ENCODE peak calls at places on chromosome 15, in six cellular contexts. X is A549, S is HEK293T, W is IMR-90, R is GM12878, M is K562. A is an unnamed sample.

GRCh38 chr15:40722934-40723333 is 28.0 kb downstream of the RAD51 start:
- DNase-seq in X (no peak), S (no peak), R (no peak), W (peak), M (no peak), A (no peak)

GRCh38 chr15:91853501-91853967 is at the start of gene SLCO3A1:
- DNase-seq in R (no peak), W (peak), X (peak), M (peak), S (peak), A (no peak)

GRCh38 chr15:98731712-98732450 is 83.5 kb downstream of the IGF1R start:
- DNase-seq in W (no peak), M (no peak), S (no peak), R (no peak), X (no peak), A (no peak)

GRCh38 chr15:89690276-89691218 is at the start of the genes PEX11A and WDR93:
- DNase-seq in M (no peak), R (peak), S (peak), X (peak), W (peak), A (peak)

GRCh38 chr15:44207643-44208042 is 12.6 kb upstream of the FRMD5 start:
- DNase-seq in W (peak), M (no peak), X (no peak), S (no peak), R (no peak), A (no peak)

GRCh38 chr15:61195116-61196002 is 33.7 kb downstream of the RORA start:
- DNase-seq in M (peak), R (peak), S (peak), X (peak), W (peak), A (peak)

GRCh38 chr15:98727115-98728040 is 79.0 kb downstream of the IGF1R start:
- DNase-seq in M (no peak), X (peak), R (no peak), S (peak), W (peak), A (peak)

GRCh38 chr15:72179950-72180581 is 17.5 kb downstream of the GRAMD2A start:
- DNase-seq in M (no peak), S (no peak), X (peak), W (no peak), R (no peak), A (peak)

GRCh38 chr15:65583701-65584100 is 27.2 kb downstream of the INTS14 start:
- DNase-seq in W (peak), S (no peak), R (peak), M (no peak), X (no peak), A (peak)

GRCh38 chr15:45023659-45024320 is 795 bp downstream of the SORD start:
- DNase-seq in M (no peak), R (no peak), W (peak), X (peak), S (no peak), A (no peak)

GRCh38 chr15:89551502-89551901 is 23.8 kb upstream of the TICRR start:
- DNase-seq in S (no peak), W (no peak), R (peak), X (no peak), M (no peak), A (no peak)

GRCh38 chr15:52349062-52349700 is 53.6 kb upstream of the MYO5C start:
- DNase-seq in X (peak), R (no peak), S (no peak), M (no peak), W (peak), A (no peak)

GRCh38 chr15:91706366-91707032 is 147.0 kb upstream of the SLCO3A1 start:
- DNase-seq in S (peak), W (peak), R (peak), M (peak), X (peak), A (peak)

GRCh38 chr15:77821188-77821958 is 188.7 kb upstream of the LINGO1 start:
- DNase-seq in S (peak), R (no peak), M (peak), X (peak), W (peak), A (peak)

GRCh38 chr15:53586815-53587214 is 172.6 kb downstream of the WDR72 start:
- DNase-seq in W (no peak), S (peak), X (peak), R (no peak), M (peak), A (peak)

GRCh38 chr15:74375303-74375693 is 7.9 kb upstream of the CYP11A1 start:
- DNase-seq in X (peak), R (no peak), S (peak), W (peak), M (peak), A (peak)

GRCh38 chr15:69666441-69666882 is 213.8 kb downstream of the RPLP1 start:
- DNase-seq in X (no peak), M (no peak), R (no peak), S (no peak), W (peak), A (no peak)

GRCh38 chr15:99764521-99764920 is 31.3 kb upstream of the LYSMD4 start:
- DNase-seq in W (no peak), X (no peak), M (no peak), R (no peak), S (no peak), A (peak)

GRCh38 chr15:78103406-78104118 is 11.2 kb downstream of the SH2D7 start:
- DNase-seq in M (no peak), R (peak), W (no peak), S (no peak), X (no peak), A (no peak)

GRCh38 chr15:67100808-67101581 is 35.6 kb downstream of the SMAD3 start:
- DNase-seq in S (no peak), M (no peak), X (no peak), W (no peak), R (peak), A (no peak)

GRCh38 chr15:101618056-101618455 is 34.1 kb downstream of the TM2D3 start:
- DNase-seq in X (no peak), S (peak), R (no peak), W (no peak), M (no peak), A (no peak)

GRCh38 chr15:101618861-101619614 is 33.1 kb downstream of the TM2D3 start:
- DNase-seq in M (no peak), R (no peak), X (no peak), S (peak), W (no peak), A (no peak)

GRCh38 chr15:101619615-101619865 is 32.6 kb downstream of the TM2D3 start:
- DNase-seq in S (no peak), W (no peak), M (no peak), R (no peak), X (no peak), A (no peak)

GRCh38 chr15:101621961-101622360 is 30.2 kb downstream of the TM2D3 start:
- DNase-seq in M (no peak), X (no peak), W (no peak), R (no peak), S (no peak), A (no peak)

DNA sequence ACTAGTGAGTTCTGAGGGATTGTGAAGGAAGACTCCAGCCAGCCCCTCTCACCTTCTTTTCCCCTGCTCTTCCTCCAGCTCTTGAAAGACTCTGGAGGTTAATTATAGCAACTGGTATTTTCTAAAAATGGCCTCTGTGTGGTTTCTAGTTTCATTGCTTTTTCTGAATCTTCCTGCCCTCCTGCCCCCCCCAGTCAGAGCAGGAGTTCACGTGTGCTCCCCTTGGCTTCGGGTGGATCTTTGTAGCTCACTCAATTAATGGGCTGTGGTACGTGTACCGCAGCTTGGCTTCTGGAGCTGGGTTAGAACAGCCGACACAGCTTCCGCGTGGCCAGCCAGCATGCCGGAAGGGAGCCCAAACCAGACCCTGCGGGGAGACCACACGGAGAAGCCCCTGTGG is 31.5 kb downstream of the TM2D3 start:
- DNase-seq in R (peak), W (no peak), X (no peak), M (no peak), S (peak), A (no peak)
- TF ChIP-seq BHLHE40 in R (no peak), W (no peak), X (no peak), M (no peak), S (no peak), A (no peak)

GRCh38 chr15:22930782-22931484 is 49.2 kb downstream of the CYFIP1 start:
- DNase-seq in R (no peak), X (no peak), W (peak), S (no peak), M (no peak), A (no peak)

GRCh38 chr15:22933641-22934061 is 46.5 kb downstream of the CYFIP1 start:
- DNase-seq in S (no peak), R (no peak), X (no peak), M (no peak), W (peak), A (no peak)

GRCh38 chr15:22936577-22937472 is 43.3 kb downstream of the CYFIP1 start:
- DNase-seq in M (no peak), R (peak), X (no peak), W (no peak), S (no peak), A (no peak)

GRCh38 chr15:22927761-22928160 is 52.4 kb downstream of the CYFIP1 start:
- DNase-seq in S (no peak), X (no peak), W (no peak), R (no peak), M (no peak), A (no peak)

DNA sequence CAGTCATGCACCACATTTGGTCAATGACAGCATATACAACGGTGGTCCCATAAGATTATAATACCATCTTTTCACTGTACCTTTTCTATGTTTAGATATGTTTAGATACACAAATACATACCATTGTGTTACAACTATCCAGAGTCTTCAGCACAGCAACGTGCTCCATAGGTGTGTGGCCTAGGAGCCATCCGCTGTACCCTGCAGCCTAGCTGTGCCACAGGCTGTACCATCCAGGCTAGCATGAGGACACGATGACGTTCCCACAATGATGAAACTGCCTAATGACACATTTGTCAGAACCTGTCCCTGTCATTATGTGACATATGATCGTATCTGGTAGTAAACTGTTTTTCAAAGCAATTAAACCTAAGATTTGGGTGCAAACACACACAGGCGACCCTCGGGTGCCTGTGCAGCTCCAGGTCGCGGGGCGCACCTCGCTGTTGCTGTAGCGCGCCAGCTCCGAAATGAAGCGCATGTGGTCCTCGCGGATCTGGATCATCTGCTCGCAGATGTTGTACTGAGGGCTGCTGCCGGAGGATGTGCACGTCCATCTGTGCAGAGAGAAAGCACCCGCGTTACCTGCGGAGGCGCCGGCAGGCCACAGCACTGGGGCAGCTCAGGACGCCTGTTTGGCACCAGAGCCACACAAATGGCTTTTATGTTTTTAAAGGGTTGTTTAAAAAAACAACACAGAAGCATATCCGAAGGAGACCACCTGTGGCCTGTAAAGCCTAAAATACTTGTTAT is 48.2 kb downstream of the CYFIP1 start:
- DNase-seq in X (no peak), R (no peak), W (no peak), M (no peak), S (no peak), A (no peak)
- TF ChIP-seq BHLHE40 in X (no peak), R (no peak), W (no peak), M (no peak), S (no peak), A (no peak)

GRCh38 chr15:36263666-36264065 is 315.8 kb upstream of the CDIN1 start:
- DNase-seq in R (no peak), S (no peak), M (no peak), X (no peak), W (no peak), A (no peak)
- TF ChIP-seq BHLHE40 in R (no peak), S (no peak), M (no peak), X (no peak), W (no peak), A (no peak)

DNA sequence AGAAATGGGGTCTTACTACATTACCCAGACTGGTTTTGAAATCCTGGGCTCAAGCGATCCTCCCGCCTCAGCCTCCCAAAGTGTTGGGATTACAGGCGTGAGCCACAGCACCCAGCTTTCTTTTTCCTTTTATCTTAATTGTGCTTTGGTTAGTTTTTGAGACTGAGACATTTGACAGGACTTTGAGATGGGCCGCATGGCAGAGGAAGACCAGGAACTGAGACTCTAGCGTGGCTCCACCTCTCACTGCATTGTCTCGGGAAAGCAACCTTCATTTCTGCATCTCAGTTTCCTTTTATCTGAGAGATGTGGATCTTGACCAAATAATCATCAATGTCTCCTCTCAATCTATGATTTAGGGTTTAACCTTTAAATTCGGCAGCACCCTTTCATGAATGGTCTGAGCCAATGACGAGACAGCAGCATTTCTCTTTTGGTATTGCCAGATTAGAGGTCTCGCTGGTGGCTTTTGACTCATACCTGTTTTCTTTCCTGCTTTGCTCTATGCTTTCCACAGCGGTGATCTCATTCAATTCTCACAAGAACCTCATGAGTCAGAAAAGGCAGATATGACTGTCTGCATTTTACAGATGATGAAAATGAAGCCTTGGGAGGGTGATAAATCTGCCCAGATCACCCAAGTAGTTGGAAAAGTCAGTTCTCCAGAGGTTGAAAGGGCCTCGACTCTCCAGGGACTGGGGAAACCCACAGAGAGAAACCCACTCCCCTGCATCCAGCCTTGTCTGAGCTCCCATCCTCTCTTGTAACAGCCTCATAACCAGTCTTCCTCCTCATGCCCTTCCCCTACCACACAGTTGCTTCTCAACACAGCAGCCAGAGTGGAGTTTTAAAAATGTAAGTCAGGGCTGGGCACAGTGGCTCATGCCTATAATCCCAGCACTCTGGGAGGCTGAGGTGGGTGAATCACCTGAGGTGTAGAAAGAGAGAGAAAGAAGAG is 84.8 kb upstream of the FOXB1 start:
- DNase-seq in R (peak), M (no peak), S (no peak), X (peak), W (peak), A (no peak)
- TF ChIP-seq BHLHE40 in R (no peak), M (no peak), S (no peak), X (no peak), W (no peak), A (no peak)

DNA sequence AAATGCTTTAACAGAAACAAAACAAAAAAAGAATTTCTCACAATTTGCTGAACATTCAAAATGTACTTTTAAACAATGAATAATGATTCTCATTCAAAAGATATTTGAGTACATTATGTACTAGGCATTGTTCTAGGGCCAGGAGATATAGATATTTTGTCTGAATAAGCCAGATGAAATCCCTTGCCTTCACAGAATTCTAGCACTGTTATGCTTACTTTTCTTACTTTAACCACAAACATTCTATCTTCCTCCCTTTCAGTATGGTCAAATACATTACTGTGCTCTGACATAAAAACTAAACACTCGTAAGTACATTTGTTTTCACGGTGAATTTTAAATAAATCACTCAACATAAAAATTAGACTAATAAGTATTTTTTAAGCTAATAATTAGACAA is 116.7 kb downstream of the ADAM10 start:
- DNase-seq in W (peak), X (no peak), R (no peak), S (no peak), M (no peak), A (no peak)
- TF ChIP-seq BHLHE40 in W (no peak), X (no peak), R (no peak), S (no peak), M (no peak), A (no peak)